ENCODE peak calls at places on chromosomes 3 and 15, in ten cellular contexts. O is A549; L is HCT116; E is CD14-positive monocyte; J is progenitor cell of endocrine pancreas; P is CD8-positive, alpha-beta T cell; N is WERI-Rb-1; Q is fibroblast of the aortic adventitia; F is omental fat pad; V is transverse colon. D is an unnamed sample.

GRCh38 chr3:73656241-73656890 is 31.6 kb upstream of the PDZRN3 start:
- DNase-seq in V (no peak), O (no peak), N (no peak), F (no peak), J (no peak), Q (peak; percentile 27), L (no peak), E (no peak), P (no peak), D (no peak)

GRCh38 chr3:188133219-188133618 is 20.7 kb upstream of the LPP start:
- DNase-seq in J (no peak), L (no peak), F (no peak), Q (peak; percentile 77), N (no peak), V (no peak), O (no peak), E (no peak), P (no peak), D (no peak)

GRCh38 chr15:60444289-60444912 is 34.5 kb downstream of the ICE2 start:
- DNase-seq in F (no peak), E (no peak), Q (peak; percentile 68), V (no peak), J (no peak), L (no peak), N (no peak), O (peak; percentile 50), P (no peak), D (no peak)

GRCh38 chr3:188950832-188951489 is 220.8 kb upstream of the TPRG1 start:
- DNase-seq in Q (peak; percentile 99), J (no peak), P (no peak), N (no peak), F (peak; percentile 54), V (peak; percentile 70), L (peak; percentile 60), E (peak; percentile 91), O (peak; percentile 92), D (no peak)

GRCh38 chr3:125582707-125583106 is 12.6 kb downstream of the OSBPL11 start:
- DNase-seq in E (no peak), Q (peak; percentile 15), N (no peak), J (no peak), L (peak; percentile 7), F (no peak), O (no peak), P (no peak), V (no peak), D (no peak)

GRCh38 chr3:172151610-172152293 is 112.4 kb downstream of the FNDC3B start:
- DNase-seq in V (no peak), O (no peak), L (no peak), P (no peak), N (no peak), E (no peak), J (no peak), F (no peak), Q (no peak), D (no peak)

GRCh38 chr3:140715035-140715434 is 37.2 kb downstream of the TRIM42 start:
- DNase-seq in L (no peak), P (no peak), J (no peak), F (no peak), Q (no peak), O (no peak), E (no peak), V (peak; percentile 10), N (peak; percentile 36), D (no peak)

GRCh38 chr3:165462616-165463334 is 266.6 kb upstream of the SLITRK3 start:
- DNase-seq in J (no peak), O (no peak), F (no peak), N (no peak), P (no peak), Q (peak; percentile 85), V (no peak), L (no peak), E (no peak), D (no peak)

GRCh38 chr15:81151389-81151788 is 17.3 kb downstream of the CFAP161 start:
- DNase-seq in E (no peak), N (no peak), V (no peak), F (no peak), P (no peak), L (no peak), J (no peak), Q (no peak), O (no peak), D (no peak)

GRCh38 chr15:81146454-81146853 is 12.4 kb downstream of the CFAP161 start:
- DNase-seq in Q (no peak), J (no peak), L (no peak), O (no peak), N (no peak), V (no peak), F (no peak), P (no peak), E (no peak), D (no peak)

GRCh38 chr15:81146006-81146405 is 11.9 kb downstream of the CFAP161 start:
- DNase-seq in P (no peak), Q (peak; percentile 19), N (no peak), J (no peak), O (no peak), F (no peak), L (no peak), E (no peak), V (no peak), D (no peak)
- TF ChIP-seq CTCF in P (no peak), Q (no peak), N (no peak), J (no peak), O (no peak), F (no peak), L (no peak), E (no peak), V (no peak), D (no peak)

DNA sequence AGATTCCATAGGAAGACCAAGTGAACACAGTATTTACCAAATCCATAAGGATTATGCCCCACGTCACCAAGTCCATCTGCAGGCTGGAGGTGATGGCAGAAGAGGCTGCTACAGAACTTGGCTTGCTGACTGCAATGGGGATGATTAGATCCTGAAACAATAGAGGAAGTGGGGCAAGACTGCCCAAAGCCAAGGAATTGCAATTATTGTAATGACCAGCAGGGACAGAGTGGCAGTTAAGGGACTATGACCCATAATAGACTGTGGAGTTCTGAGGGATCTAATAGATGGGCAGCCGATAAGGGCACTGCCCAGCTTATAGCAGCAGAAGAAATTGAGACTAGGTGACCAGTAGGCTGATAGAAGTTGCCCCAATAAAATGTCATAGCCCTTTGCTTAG is 108.4 kb downstream of the MINAR1 start:
- DNase-seq in O (peak; percentile 5), Q (no peak), L (peak; percentile 6), J (no peak), F (no peak), P (no peak), E (no peak), V (no peak), N (no peak), D (no peak)
- TF ChIP-seq CTCF in O (no peak), Q (no peak), L (peak; percentile 51), J (peak; percentile 9), F (no peak), P (no peak), E (peak; percentile 41), V (peak; percentile 8), N (peak; percentile 34), D (peak; percentile 20)

DNA sequence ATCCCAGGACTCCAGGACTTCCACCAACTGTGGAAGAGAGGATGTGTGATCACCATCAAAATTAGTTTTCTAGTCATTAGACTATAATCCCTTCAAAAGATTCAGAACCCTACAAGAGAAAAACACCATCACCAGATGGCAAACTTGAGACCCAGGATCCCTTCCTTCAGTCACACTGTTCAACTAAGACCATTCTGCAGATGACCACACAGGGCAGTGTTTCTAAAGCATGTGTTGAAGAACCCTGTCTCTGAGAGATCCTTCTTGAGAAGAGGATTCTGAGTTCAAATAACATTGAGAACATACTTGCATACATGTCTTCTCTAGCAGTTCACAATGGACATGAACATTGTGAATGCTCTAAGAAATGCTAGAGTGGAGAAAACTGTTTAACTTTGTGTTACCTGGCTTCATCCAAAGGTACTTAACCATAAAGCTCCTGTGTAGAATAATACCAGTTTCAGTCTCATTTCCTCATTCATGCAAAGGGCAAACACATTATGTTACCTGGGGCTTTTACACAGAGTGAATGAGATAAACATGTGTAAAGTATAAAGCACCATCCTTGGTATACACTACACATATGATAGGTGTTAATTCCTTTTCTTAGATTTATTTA is 2.4 kb upstream of the ADGRG7 start:
- DNase-seq in Q (peak; percentile 2), E (no peak), P (no peak), J (no peak), O (peak; percentile 18), L (no peak), N (no peak), V (no peak), F (no peak), D (no peak)
- TF ChIP-seq CTCF in Q (peak; percentile 2), E (no peak), P (no peak), J (no peak), O (no peak), L (no peak), N (peak; percentile 9), V (no peak), F (no peak), D (no peak)

GRCh38 chr3:25532763-25533162 is 104.7 kb downstream of the RARB start:
- DNase-seq in V (no peak), L (peak; percentile 26), J (no peak), Q (no peak), F (no peak), N (peak; percentile 19), O (peak; percentile 48), P (no peak), E (no peak), D (peak; percentile 8)
- TF ChIP-seq CTCF in V (peak; percentile 35), L (peak; percentile 88), J (peak; percentile 56), Q (peak; percentile 59), F (no peak), N (peak; percentile 49), O (peak; percentile 40), P (no peak), E (peak; percentile 81), D (peak; percentile 68)

DNA sequence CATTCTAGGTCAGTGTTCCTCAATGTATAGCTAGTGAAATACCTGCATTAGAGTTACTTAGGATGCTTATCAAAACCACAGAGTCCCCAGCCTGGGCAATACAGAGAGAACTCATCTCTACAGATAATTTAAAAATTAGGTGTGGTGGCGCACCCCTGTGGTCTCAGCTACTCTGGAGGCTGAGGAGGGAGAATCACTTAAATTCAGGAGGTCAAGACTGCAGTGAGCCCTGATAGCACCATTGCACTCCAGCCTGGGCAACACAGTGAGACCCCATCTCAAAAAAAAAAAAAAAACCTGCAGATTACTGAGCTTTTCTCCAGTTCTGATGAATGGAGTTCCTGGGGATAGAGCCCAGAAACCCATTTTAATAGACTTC is 10.1 kb upstream of the MINDY2 start:
- DNase-seq in N (no peak), J (no peak), Q (no peak), P (no peak), F (no peak), V (no peak), O (no peak), E (no peak), L (no peak), D (no peak)
- TF ChIP-seq CTCF in N (no peak), J (no peak), Q (no peak), P (no peak), F (no peak), V (no peak), O (no peak), E (peak; percentile 16), L (no peak), D (no peak)

D was measured in neural crest cell.